ENCODE peak calls at places on chromosome 5, in four cellular contexts. C is mesendoderm, W is neuronal stem cell, O is lower leg skin. T is an unnamed sample.
A peak's percentile ranks its signal among the peaks of the same experiment; 100 is the strongest.

GRCh38 chr5:67267522-67268232 is 71.1 kb upstream of the CD180 start:
- DNase-seq in C (no peak), W (no peak), O (no peak), T (no peak)

GRCh38 chr5:5229405-5229804 is 89.3 kb downstream of the ADAMTS16 start:
- DNase-seq in C (no peak), W (no peak), O (no peak), T (no peak)

GRCh38 chr5:138149530-138149929 is 10.3 kb upstream of the NME5 start:
- DNase-seq in C (peak; percentile 68), W (no peak), O (no peak), T (peak; percentile 12)

GRCh38 chr5:120767171-120767820 is 303.2 kb downstream of the PRR16 start:
- DNase-seq in C (no peak), W (no peak), O (no peak), T (peak; percentile 73)

GRCh38 chr5:65801332-65801731 is 79.3 kb downstream of the NLN start:
- DNase-seq in C (peak; percentile 23), W (peak; percentile 11), O (no peak), T (peak; percentile 71)

GRCh38 chr5:136802382-136802781 is 437.0 kb upstream of the TRPC7 start:
- DNase-seq in C (peak; percentile 23), W (peak; percentile 3), O (no peak), T (peak; percentile 61)

GRCh38 chr5:67047180-67047579 is 149.4 kb downstream of the CD180 start:
- DNase-seq in C (no peak), W (no peak), O (no peak), T (no peak)

GRCh38 chr5:32805966-32806626 is 95.0 kb downstream of the NPR3 start:
- DNase-seq in C (peak; percentile 23), W (no peak), O (no peak), T (peak; percentile 87)

GRCh38 chr5:16051246-16051645 is 128.3 kb downstream of the MARCHF11 start:
- DNase-seq in C (no peak), W (no peak), O (no peak), T (peak; percentile 3)

GRCh38 chr5:3601060-3601710 is 5.6 kb downstream of the IRX1 start:
- DNase-seq in C (no peak), W (no peak), O (no peak), T (no peak)
- H3K4me3 ChIP-seq in C (no peak overlapping the region), W (no peak overlapping the region), O (no peak overlapping the region), T (no peak overlapping the region)

DNA sequence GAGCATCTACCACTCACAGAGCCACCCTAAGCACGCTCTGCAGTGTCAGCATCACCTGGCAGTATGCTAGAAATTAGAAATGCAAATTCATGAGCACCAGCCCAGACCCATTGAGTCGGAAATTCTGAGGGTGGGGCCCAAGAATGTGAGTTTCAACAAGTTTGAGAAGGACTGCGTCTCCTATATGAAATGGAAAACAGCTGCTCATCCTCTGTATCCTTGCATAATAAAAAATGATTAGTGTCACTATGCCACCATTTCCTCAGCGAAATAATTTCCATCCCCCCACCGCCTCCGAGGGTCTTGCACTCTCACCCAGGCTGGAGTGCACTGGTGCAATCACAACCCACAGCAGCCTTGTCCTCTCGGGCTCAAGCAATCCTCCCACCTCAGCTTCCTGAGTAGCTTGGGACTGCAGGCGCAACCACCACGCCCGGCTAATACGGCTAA is 1.3 kb upstream of the IQGAP2 start:
- DNase-seq in C (peak; percentile 14), W (no peak), O (no peak), T (no peak)
- H3K4me3 ChIP-seq in C (no peak overlapping the region), W (no peak overlapping the region), O (no peak overlapping the region), T (no peak overlapping the region)

DNA sequence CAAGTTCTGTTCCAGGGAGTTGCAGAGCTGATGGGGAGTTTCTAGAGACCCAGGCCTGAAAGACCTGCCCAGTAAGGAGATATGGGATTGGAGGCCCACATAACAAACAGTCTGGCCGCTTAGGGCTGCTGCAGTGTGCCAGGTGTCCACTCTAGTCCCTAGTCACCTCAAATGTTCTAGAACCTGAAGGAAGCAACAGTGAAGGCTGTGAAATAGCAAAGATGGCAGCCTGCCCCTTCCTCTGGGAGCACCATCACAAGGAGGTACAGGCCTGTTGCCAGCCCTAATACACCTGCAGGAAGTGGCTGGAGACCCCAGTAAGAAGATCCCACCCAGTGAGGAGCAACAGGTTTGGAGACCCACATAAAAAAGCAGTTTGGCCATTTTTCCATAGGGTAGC is 783.8 kb upstream of the EDIL3 start:
- DNase-seq in C (no peak), W (no peak), O (no peak), T (no peak)
- H3K4me3 ChIP-seq in C (no peak overlapping the region), W (peak overlapping the region; percentile 9), O (no peak overlapping the region), T (no peak overlapping the region)

DNA sequence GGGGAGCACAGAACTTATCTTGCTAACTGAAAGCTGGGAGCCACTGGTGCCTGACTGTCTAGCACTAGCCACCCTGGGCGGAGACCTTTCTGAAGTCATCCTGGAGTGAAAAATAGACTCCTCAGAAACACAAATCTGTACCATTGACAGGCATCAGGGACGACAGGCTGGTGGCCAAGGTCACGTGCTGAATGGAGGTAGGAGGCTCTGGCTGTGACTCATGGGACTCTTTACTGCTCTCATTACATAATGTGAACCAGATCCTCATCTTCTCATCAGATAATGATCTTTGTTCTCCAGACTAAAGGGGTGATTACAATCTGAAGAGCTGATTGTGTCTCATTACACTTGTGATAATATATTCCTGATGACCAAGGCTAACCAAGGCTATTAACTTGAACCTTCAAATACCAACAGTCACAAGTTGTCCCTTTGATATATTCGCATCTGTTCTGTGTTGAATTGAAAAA is 91.8 kb downstream of the SEMA5A start:
- DNase-seq in C (peak; percentile 61), W (no peak), O (no peak), T (peak; percentile 56)
- H3K4me3 ChIP-seq in C (no peak overlapping the region), W (no peak overlapping the region), O (no peak overlapping the region), T (no peak overlapping the region)

GRCh38 chr5:127358782-127359181 is 68.2 kb downstream of the MEGF10 start:
- DNase-seq in C (no peak), W (no peak), O (no peak), T (peak; percentile 76)
- H3K4me3 ChIP-seq in C (no peak overlapping the region), W (no peak overlapping the region), O (no peak overlapping the region), T (no peak overlapping the region)

GRCh38 chr5:93675458-93676450 is 65.6 kb downstream of the POU5F2 start:
- DNase-seq in C (no peak), W (no peak), O (no peak), T (no peak)
- H3K4me3 ChIP-seq in C (no peak overlapping the region), W (no peak overlapping the region), O (no peak overlapping the region), T (no peak overlapping the region)

GRCh38 chr5:181222630-181223040 is 446 bp upstream of the TRIM41 start:
- DNase-seq in C (no peak), W (no peak), O (no peak), T (no peak)

GRCh38 chr5:181221792-181222629 is 1.1 kb upstream of the TRIM41 start:
- DNase-seq in C (peak; percentile 99), W (peak; percentile 97), O (peak; percentile 97), T (peak; percentile 97)

GRCh38 chr5:181219262-181220177 is 3.6 kb upstream of the TRIM41 start:
- DNase-seq in C (no peak), W (no peak), O (no peak), T (no peak)

GRCh38 chr5:181220178-181220515 is 2.9 kb upstream of the TRIM41 start:
- DNase-seq in C (no peak), W (no peak), O (no peak), T (no peak)

DNA sequence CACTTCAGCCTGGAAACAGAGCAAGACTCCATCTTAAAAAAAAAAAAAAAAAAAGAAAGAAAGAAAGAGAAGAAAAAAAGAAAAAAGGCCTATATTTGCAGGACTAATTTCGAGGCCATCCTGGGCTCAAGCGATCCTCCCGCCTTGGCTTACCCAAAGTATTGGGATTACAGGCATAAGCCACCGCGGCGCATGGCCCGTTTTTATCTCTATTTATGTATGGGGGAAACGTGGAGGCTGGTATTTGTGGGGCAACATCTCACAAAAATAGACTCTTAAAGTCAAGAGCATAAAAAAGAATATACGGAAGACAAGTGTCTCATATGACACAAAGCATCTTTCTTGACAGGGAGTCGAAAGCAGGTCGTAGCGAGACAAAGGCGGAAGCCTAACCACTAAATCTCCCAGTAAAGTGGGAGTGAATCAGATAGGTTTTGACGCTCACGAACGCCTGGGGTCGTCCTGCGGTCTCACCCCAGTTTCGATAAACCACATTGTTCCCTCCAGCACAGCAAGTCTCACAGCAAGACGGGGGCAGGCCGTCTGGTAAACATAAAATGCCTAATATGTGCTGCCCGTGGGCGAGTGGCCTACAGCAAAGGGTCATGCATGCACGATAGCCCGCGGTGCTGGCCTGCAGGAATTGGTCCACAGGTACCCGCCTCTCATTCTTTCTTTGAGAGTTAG is 1.8 kb upstream of the TRIM41 start:
- DNase-seq in C (no peak), W (peak; percentile 23), O (no peak), T (no peak)
- H3K4me3 ChIP-seq in C (no peak overlapping the region), W (peak overlapping the region; percentile 68), O (no peak overlapping the region), T (no peak overlapping the region)

GRCh38 chr5:9239626-9240025 is 306.2 kb downstream of the SEMA5A start:
- DNase-seq in C (no peak), W (no peak), O (no peak), T (peak; percentile 24)

GRCh38 chr5:9239071-9239470 is 306.8 kb downstream of the SEMA5A start:
- DNase-seq in C (no peak), W (no peak), O (no peak), T (peak; percentile 26)

GRCh38 chr5:9240431-9240830 is 305.4 kb downstream of the SEMA5A start:
- DNase-seq in C (no peak), W (no peak), O (no peak), T (no peak)

GRCh38 chr5:9244417-9244816 is 301.5 kb downstream of the SEMA5A start:
- DNase-seq in C (no peak), W (no peak), O (no peak), T (no peak)

GRCh38 chr5:9241459-9241858 is 304.4 kb downstream of the SEMA5A start:
- DNase-seq in C (no peak), W (no peak), O (no peak), T (no peak)
- H3K4me3 ChIP-seq in C (no peak overlapping the region), W (no peak overlapping the region), O (no peak overlapping the region), T (no peak overlapping the region)

DNA sequence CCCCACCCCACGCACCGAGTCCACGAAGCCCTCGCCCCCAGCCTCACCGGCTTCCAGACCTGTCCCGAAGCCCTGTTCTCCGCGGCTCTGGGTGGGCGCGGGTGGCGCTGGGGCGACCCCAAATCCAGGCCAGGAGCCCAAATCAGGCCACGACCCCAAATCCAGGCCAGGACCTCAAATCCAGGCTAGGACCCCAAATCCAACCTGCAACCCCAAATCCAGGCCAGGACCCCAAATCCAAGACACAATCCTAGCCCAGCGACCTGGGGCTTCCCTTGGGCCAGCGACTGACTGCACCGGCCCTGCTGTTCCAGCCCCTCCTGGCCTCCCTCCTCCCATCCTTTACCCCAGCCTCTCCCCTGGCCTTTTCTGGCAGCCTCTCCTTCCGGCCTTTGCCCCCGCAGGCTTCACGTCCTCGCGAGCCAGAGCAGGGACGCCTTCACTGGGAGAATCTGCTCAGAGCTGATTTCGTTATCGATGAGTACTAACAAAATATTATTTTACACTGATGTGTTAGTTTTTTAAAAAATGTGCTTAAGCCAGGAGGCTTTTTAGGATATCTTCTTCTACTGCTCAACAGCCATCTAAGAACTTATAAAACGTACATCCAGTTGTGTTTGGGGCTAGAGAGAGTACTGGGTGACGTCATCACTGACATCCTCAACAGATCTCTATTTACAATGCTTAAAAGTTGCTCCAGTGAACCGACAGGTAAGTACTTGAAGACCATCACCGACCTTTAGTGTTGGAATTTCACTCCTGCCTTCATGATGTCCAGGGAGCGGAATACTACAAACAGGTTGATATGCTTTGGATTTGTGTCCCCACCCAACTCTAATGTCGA is 34.7 kb downstream of the TRIP13 start:
- DNase-seq in C (no peak), W (no peak), O (no peak), T (no peak)
- H3K4me3 ChIP-seq in C (no peak overlapping the region), W (no peak overlapping the region), O (no peak overlapping the region), T (no peak overlapping the region)

T was measured in foreskin fibroblast.